ENCODE peak calls at places on chromosomes 13 and 19, in five cellular contexts. One of them, this sample, is unnamed.

GRCh38 chr19:5788422-5788821 is 2.5 kb downstream of the DUS3L start:
- DNase-seq in stimulated activated CD8-positive, alpha-beta memory T cell treated with anti-CD3 and anti-CD28 coated beads, Interleukin-12 subunit alpha, Interleukin-12 subunit beta, amount 100 ng/mL, for 4 hours: no peak
- DNase-seq in hypothalamus: no peak
- DNase-seq in retinal pigment epithelial cell: no peak
- DNase-seq in EL: no peak
- DNase-seq in this sample: no peak

GRCh38 chr13:40665754-40666057 is 735 bp downstream of the FOXO1 start:
- DNase-seq in retinal pigment epithelial cell: no peak
- DNase-seq in stimulated activated CD8-positive, alpha-beta memory T cell treated with anti-CD3 and anti-CD28 coated beads, Interleukin-12 subunit alpha, Interleukin-12 subunit beta, amount 100 ng/mL, for 4 hours: peak; percentile 39
- DNase-seq in hypothalamus: no peak
- DNase-seq in EL: no peak
- DNase-seq in this sample: no peak

GRCh38 chr19:19258589-19259338 is 14.3 kb downstream of the TM6SF2 start:
- DNase-seq in hypothalamus: no peak
- DNase-seq in stimulated activated CD8-positive, alpha-beta memory T cell treated with anti-CD3 and anti-CD28 coated beads, Interleukin-12 subunit alpha, Interleukin-12 subunit beta, amount 100 ng/mL, for 4 hours: no peak
- DNase-seq in retinal pigment epithelial cell: no peak
- DNase-seq in EL: no peak
- DNase-seq in this sample: no peak

GRCh38 chr13:96650301-96650886 is 343.9 kb downstream of the OXGR1 start:
- DNase-seq in retinal pigment epithelial cell: peak; percentile 41
- DNase-seq in EL: peak; percentile 82
- DNase-seq in hypothalamus: no peak
- DNase-seq in stimulated activated CD8-positive, alpha-beta memory T cell treated with anti-CD3 and anti-CD28 coated beads, Interleukin-12 subunit alpha, Interleukin-12 subunit beta, amount 100 ng/mL, for 4 hours: no peak
- DNase-seq in this sample: no peak

GRCh38 chr13:106450991-106451390 is 84.5 kb downstream of the EFNB2 start:
- DNase-seq in hypothalamus: no peak
- DNase-seq in retinal pigment epithelial cell: no peak
- DNase-seq in EL: no peak
- DNase-seq in stimulated activated CD8-positive, alpha-beta memory T cell treated with anti-CD3 and anti-CD28 coated beads, Interleukin-12 subunit alpha, Interleukin-12 subunit beta, amount 100 ng/mL, for 4 hours: no peak
- DNase-seq in this sample: no peak

GRCh38 chr13:78152415-78152814 is 233.8 kb upstream of the EDNRB start:
- DNase-seq in hypothalamus: no peak
- DNase-seq in EL: no peak
- DNase-seq in retinal pigment epithelial cell: no peak
- DNase-seq in stimulated activated CD8-positive, alpha-beta memory T cell treated with anti-CD3 and anti-CD28 coated beads, Interleukin-12 subunit alpha, Interleukin-12 subunit beta, amount 100 ng/mL, for 4 hours: no peak
- DNase-seq in this sample: no peak

GRCh38 chr13:106343831-106344230 is 191.6 kb downstream of the EFNB2 start:
- DNase-seq in EL: no peak
- DNase-seq in retinal pigment epithelial cell: no peak
- DNase-seq in stimulated activated CD8-positive, alpha-beta memory T cell treated with anti-CD3 and anti-CD28 coated beads, Interleukin-12 subunit alpha, Interleukin-12 subunit beta, amount 100 ng/mL, for 4 hours: no peak
- DNase-seq in hypothalamus: no peak
- DNase-seq in this sample: no peak

GRCh38 chr13:106263801-106264200 is 271.7 kb downstream of the EFNB2 start:
- DNase-seq in retinal pigment epithelial cell: no peak
- DNase-seq in stimulated activated CD8-positive, alpha-beta memory T cell treated with anti-CD3 and anti-CD28 coated beads, Interleukin-12 subunit alpha, Interleukin-12 subunit beta, amount 100 ng/mL, for 4 hours: no peak
- DNase-seq in hypothalamus: no peak
- DNase-seq in EL: no peak
- DNase-seq in this sample: no peak

GRCh38 chr13:39684531-39685137 is 29.2 kb downstream of the COG6 start:
- DNase-seq in retinal pigment epithelial cell: peak; percentile 15
- DNase-seq in stimulated activated CD8-positive, alpha-beta memory T cell treated with anti-CD3 and anti-CD28 coated beads, Interleukin-12 subunit alpha, Interleukin-12 subunit beta, amount 100 ng/mL, for 4 hours: no peak
- DNase-seq in hypothalamus: no peak
- DNase-seq in EL: peak; percentile 18
- DNase-seq in this sample: no peak

GRCh38 chr13:69793803-69794453 is 313.7 kb upstream of the ATXN8OS start:
- DNase-seq in EL: no peak
- DNase-seq in stimulated activated CD8-positive, alpha-beta memory T cell treated with anti-CD3 and anti-CD28 coated beads, Interleukin-12 subunit alpha, Interleukin-12 subunit beta, amount 100 ng/mL, for 4 hours: no peak
- DNase-seq in hypothalamus: no peak
- DNase-seq in retinal pigment epithelial cell: peak; percentile 29
- DNase-seq in this sample: no peak

GRCh38 chr13:36979361-36980040 is 19.6 kb downstream of the ALG5 start:
- DNase-seq in retinal pigment epithelial cell: no peak
- DNase-seq in EL: peak; percentile 73
- DNase-seq in stimulated activated CD8-positive, alpha-beta memory T cell treated with anti-CD3 and anti-CD28 coated beads, Interleukin-12 subunit alpha, Interleukin-12 subunit beta, amount 100 ng/mL, for 4 hours: no peak
- DNase-seq in hypothalamus: no peak
- DNase-seq in this sample: no peak

GRCh38 chr13:23898101-23898500 is 799 bp upstream of the C1QTNF9B start:
- DNase-seq in retinal pigment epithelial cell: no peak
- DNase-seq in stimulated activated CD8-positive, alpha-beta memory T cell treated with anti-CD3 and anti-CD28 coated beads, Interleukin-12 subunit alpha, Interleukin-12 subunit beta, amount 100 ng/mL, for 4 hours: no peak
- DNase-seq in EL: peak; percentile 20
- DNase-seq in hypothalamus: no peak
- DNase-seq in this sample: no peak

GRCh38 chr13:99617474-99618255 is 116.4 kb downstream of the TM9SF2 start:
- DNase-seq in hypothalamus: no peak
- DNase-seq in retinal pigment epithelial cell: no peak
- DNase-seq in EL: peak; percentile 49
- DNase-seq in stimulated activated CD8-positive, alpha-beta memory T cell treated with anti-CD3 and anti-CD28 coated beads, Interleukin-12 subunit alpha, Interleukin-12 subunit beta, amount 100 ng/mL, for 4 hours: no peak
- DNase-seq in this sample: peak; percentile 70

GRCh38 chr19:2260341-2260751 is 4.1 kb upstream of the JSRP1 start:
- DNase-seq in retinal pigment epithelial cell: no peak
- DNase-seq in stimulated activated CD8-positive, alpha-beta memory T cell treated with anti-CD3 and anti-CD28 coated beads, Interleukin-12 subunit alpha, Interleukin-12 subunit beta, amount 100 ng/mL, for 4 hours: no peak
- DNase-seq in EL: peak; percentile 45
- DNase-seq in hypothalamus: no peak
- DNase-seq in this sample: no peak